ENCODE peak calls at places on chromosomes 3 and 15, in five cellular contexts. E is neuronal stem cell, U is T-helper 17 cell, G is NCI-H2081, W is tibial artery. H is an unnamed sample.

GRCh38 chr15:38651328-38652038 is 86.9 kb upstream of the RASGRP1 start:
- DNase-seq in E (no peak), U (peak), G (no peak), W (no peak), H (peak)

GRCh38 chr3:156837130-156837529 is 11.0 kb downstream of the LEKR1 start:
- DNase-seq in E (no peak), U (no peak), G (no peak), W (no peak), H (no peak)

GRCh38 chr3:127718244-127718915 is 45.6 kb downstream of the ABTB1 start:
- DNase-seq in E (no peak), U (no peak), G (no peak), W (peak), H (no peak)

GRCh38 chr15:28881170-28881569 is 4.6 kb upstream of the APBA2 start:
- DNase-seq in E (no peak), U (no peak), G (no peak), W (no peak), H (no peak)

GRCh38 chr3:48661501-48662139 is 1.1 kb downstream of the CELSR3 start:
- DNase-seq in E (peak), U (peak), G (no peak), W (no peak), H (peak)

GRCh38 chr3:126749931-126750759 is 46.1 kb downstream of the CHCHD6 start:
- DNase-seq in E (no peak), U (no peak), G (no peak), W (no peak), H (no peak)

GRCh38 chr3:130839815-130840214 is 54.1 kb upstream of the ATP2C1 start:
- DNase-seq in E (no peak), U (no peak), G (no peak), W (no peak), H (no peak)

GRCh38 chr3:126550488-126551051 is 8.2 kb downstream of the C3orf22 start:
- DNase-seq in E (no peak), U (no peak), G (no peak), W (peak), H (no peak)

GRCh38 chr3:67419779-67420178 is 234.6 kb downstream of the SUCLG2 start:
- DNase-seq in E (no peak), U (no peak), G (no peak), W (no peak), H (no peak)

GRCh38 chr3:194054540-194054939 is 81.4 kb upstream of the HES1 start:
- DNase-seq in E (no peak), U (no peak), G (no peak), W (no peak), H (no peak)

GRCh38 chr3:112807685-112808084 is 39.0 kb downstream of the CD200R1L start:
- DNase-seq in E (no peak), U (no peak), G (no peak), W (no peak), H (no peak)

GRCh38 chr3:26921054-26921453 is 298.5 kb downstream of the LRRC3B start:
- DNase-seq in E (peak), U (no peak), G (no peak), W (no peak), H (no peak)

GRCh38 chr15:30997270-30997669 is 5.8 kb upstream of the MTMR10 start:
- DNase-seq in E (no peak), U (no peak), G (no peak), W (no peak), H (no peak)

GRCh38 chr15:34942363-34942762 is 27.2 kb downstream of the AQR start:
- DNase-seq in E (no peak), U (no peak), G (no peak), W (no peak), H (no peak)

GRCh38 chr3:174186339-174186984 is 672.7 kb upstream of the NAALADL2 start:
- DNase-seq in E (no peak), U (no peak), G (no peak), W (no peak), H (no peak)

GRCh38 chr15:59501531-59502113 is 63.6 kb downstream of the FAM81A start:
- DNase-seq in E (peak), U (no peak), G (no peak), W (no peak), H (no peak)

GRCh38 chr3:62145086-62145757 is 228.1 kb downstream of the FEZF2 start:
- DNase-seq in E (no peak), U (no peak), G (no peak), W (no peak), H (no peak)

GRCh38 chr15:98647026-98647773 is 1.1 kb upstream of the IGF1R start:
- DNase-seq in E (peak), U (peak), G (peak), W (peak), H (peak)

GRCh38 chr3:14625443-14625842 is 26.1 kb upstream of the CCDC174 start:
- DNase-seq in E (no peak), U (no peak), G (no peak), W (no peak), H (no peak)

GRCh38 chr3:114380233-114380645 is 86.4 kb downstream of the TIGIT start:
- DNase-seq in E (no peak), U (no peak), G (no peak), W (peak), H (no peak)

H was measured in effector memory CD8-positive, alpha-beta T cell.